ENCODE peak calls at places on chromosomes 16 and 17, in five cellular contexts. M, E, V, U and R are unnamed samples.

GRCh38 chr17:63775420-63775819 is 1.4 kb downstream of the DDX42 start:
- DNase-seq in U (no peak), V (no peak), E (no peak), M (no peak), R (peak; percentile 8)

GRCh38 chr16:54287758-54288591 is 1.4 kb upstream of the IRX3 start:
- DNase-seq in V (no peak), M (no peak), U (no peak), E (no peak), R (no peak)

GRCh38 chr17:8117980-8118768 is at the start of gene ALOXE3:
- DNase-seq in U (no peak), E (no peak), V (no peak), M (no peak), R (peak; percentile 36)

GRCh38 chr17:45705123-45706009 is 78.8 kb upstream of the CRHR1 start:
- DNase-seq in M (no peak), E (no peak), V (no peak), U (peak; percentile 28), R (no peak)

GRCh38 chr17:6502871-6503509 is 53.4 kb downstream of the PITPNM3 start:
- DNase-seq in V (no peak), U (no peak), E (no peak), M (no peak), R (no peak)

GRCh38 chr17:59155439-59156177 is at the start of gene PRR11:
- DNase-seq in U (peak; percentile 99), M (peak; percentile 100), E (peak; percentile 98), V (peak; percentile 100), R (peak; percentile 100)

GRCh38 chr16:83589576-83589975 is 218.2 kb upstream of the HSBP1 start:
- DNase-seq in V (no peak), M (no peak), E (no peak), U (no peak), R (no peak)

GRCh38 chr16:30005341-30006094 is 5.3 kb downstream of the DOC2A start:
- DNase-seq in E (no peak), V (no peak), M (peak; percentile 51), U (peak; percentile 30), R (peak; percentile 58)

GRCh38 chr16:74224828-74225227 is 71.8 kb upstream of the PSMD7 start:
- DNase-seq in V (no peak), M (no peak), E (no peak), U (no peak), R (peak; percentile 18)

GRCh38 chr17:39027037-39027436 is 59.8 kb upstream of the FBXO47 start:
- DNase-seq in M (no peak), V (no peak), E (peak; percentile 52), U (peak; percentile 7), R (no peak)

GRCh38 chr17:76612977-76613851 is 27.6 kb upstream of the ST6GALNAC2 start:
- DNase-seq in E (no peak), U (peak; percentile 36), M (peak; percentile 72), V (no peak), R (no peak)

GRCh38 chr16:16067127-16067526 is 117.7 kb downstream of the ABCC1 start:
- DNase-seq in M (no peak), V (no peak), E (peak; percentile 59), U (no peak), R (no peak)

GRCh38 chr16:30368122-30368791 is 2.0 kb downstream of the TBC1D10B start:
- DNase-seq in V (no peak), U (no peak), E (peak; percentile 57), M (no peak), R (peak; percentile 61)

GRCh38 chr17:68441064-68441770 is 16.1 kb downstream of the WIPI1 start:
- DNase-seq in U (no peak), V (no peak), M (no peak), E (no peak), R (peak; percentile 85)